ENCODE peak calls at places on chromosomes 2 and 18, in five cellular contexts. T is effector memory CD4-positive, alpha-beta T cell; G is brain microvascular endothelial cell; W is GM06990; Q is adipocyte. V is an unnamed sample.

GRCh38 chr18:43405097-43405496 is 127.8 kb upstream of the SYT4 start:
- DNase-seq in T (no peak), G (no peak), Q (no peak), W (no peak), V (peak; percentile 57)

GRCh38 chr2:60796573-60797509 is 40.8 kb downstream of the PAPOLG start:
- DNase-seq in T (no peak), W (no peak), G (no peak), Q (no peak), V (peak; percentile 21)

GRCh38 chr18:14784133-14784532 is 36.2 kb downstream of the ANKRD30B start:
- DNase-seq in T (no peak), G (no peak), W (no peak), Q (no peak), V (no peak)

GRCh38 chr18:55250729-55251128 is 291.5 kb upstream of the CCDC68 start:
- DNase-seq in Q (peak; percentile 64), G (peak; percentile 50), T (no peak), W (no peak), V (no peak)

GRCh38 chr2:17976871-17977746 is 98.6 kb downstream of the KCNS3 start:
- DNase-seq in T (no peak), W (no peak), G (peak; percentile 97), Q (peak; percentile 92), V (peak; percentile 61)

GRCh38 chr2:72917138-72917874 is at the start of gene EMX1:
- DNase-seq in G (no peak), Q (no peak), W (peak; percentile 73), T (peak; percentile 23), V (peak; percentile 45)

GRCh38 chr2:107932986-107933385 is 53.3 kb upstream of the SLC5A7 start:
- DNase-seq in Q (peak; percentile 77), G (no peak), T (no peak), W (no peak), V (peak; percentile 7)

GRCh38 chr2:175066411-175066810 is 61.2 kb upstream of the CHN1 start:
- DNase-seq in W (no peak), T (no peak), Q (no peak), G (no peak), V (no peak)

GRCh38 chr2:156023266-156023879 is 309.1 kb downstream of the NR4A2 start:
- DNase-seq in Q (no peak), G (no peak), T (no peak), W (no peak), V (no peak)

GRCh38 chr2:30541680-30542079 is 94.6 kb downstream of the LCLAT1 start:
- DNase-seq in W (no peak), G (no peak), T (no peak), Q (no peak), V (no peak)

GRCh38 chr2:186595219-186595618 is 5.4 kb downstream of the ITGAV start:
- DNase-seq in Q (peak; percentile 23), G (no peak), W (no peak), T (no peak), V (no peak)

GRCh38 chr18:45102863-45103262 is 422.2 kb downstream of the SETBP1 start:
- DNase-seq in W (peak; percentile 35), G (no peak), T (no peak), Q (no peak), V (no peak)

GRCh38 chr18:70671889-70672551 is 383.2 kb downstream of the SOCS6 start:
- DNase-seq in W (no peak), G (no peak), Q (no peak), T (peak; percentile 9), V (no peak)

GRCh38 chr2:19140463-19141208 is 217.8 kb downstream of the OSR1 start:
- DNase-seq in T (no peak), Q (peak; percentile 84), G (peak; percentile 88), W (no peak), V (peak; percentile 93)

GRCh38 chr2:172734711-172735645 is 667 bp upstream of the RAPGEF4 start:
- DNase-seq in W (no peak), Q (peak; percentile 9), T (no peak), G (no peak), V (peak; percentile 74)

GRCh38 chr2:135531231-135532197 is at the start of gene R3HDM1:
- DNase-seq in Q (peak; percentile 100), G (peak; percentile 100), W (peak; percentile 93), T (peak; percentile 92), V (peak; percentile 100)

GRCh38 chr2:27752551-27753237 is 18.8 kb upstream of the MRPL33 start:
- DNase-seq in Q (no peak), W (no peak), T (no peak), G (no peak), V (peak; percentile 57)

GRCh38 chr18:7467708-7468466 is 99.2 kb upstream of the PTPRM start:
- DNase-seq in W (no peak), Q (no peak), G (peak; percentile 23), T (no peak), V (peak; percentile 6)

GRCh38 chr2:108607706-108608301 is 73.5 kb downstream of the LIMS1 start:
- DNase-seq in Q (peak; percentile 66), W (no peak), T (peak; percentile 30), G (no peak), V (no peak)

GRCh38 chr2:39124770-39125075 is 3.9 kb upstream of the SOS1 start:
- DNase-seq in W (no peak), T (no peak), Q (no peak), G (no peak), V (no peak)

GRCh38 chr2:14551069-14551468 is 81.4 kb upstream of the LRATD1 start:
- DNase-seq in T (no peak), G (no peak), W (no peak), Q (no peak), V (no peak)

GRCh38 chr2:229715895-229716507 is 1.6 kb upstream of the DNER start:
- DNase-seq in W (no peak), G (no peak), Q (peak; percentile 11), T (no peak), V (peak; percentile 50)

GRCh38 chr2:230356084-230356483 is 29.1 kb downstream of the SP140L start:
- DNase-seq in W (no peak), Q (peak; percentile 84), T (no peak), G (no peak), V (no peak)

GRCh38 chr2:159086332-159086731 is 117.9 kb downstream of the TANC1 start:
- DNase-seq in W (no peak), T (no peak), Q (peak; percentile 46), G (no peak), V (no peak)

GRCh38 chr18:52605345-52605744 is 265.3 kb downstream of the DCC start:
- DNase-seq in W (no peak), G (no peak), T (no peak), Q (no peak), V (no peak)

GRCh38 chr2:242098034-242098433 is 228.5 kb downstream of the RTP5 start:
- DNase-seq in Q (no peak), T (no peak), W (no peak), G (no peak), V (no peak)

GRCh38 chr2:153152036-153152435 is 326.5 kb downstream of the RPRM start:
- DNase-seq in W (no peak), Q (no peak), T (no peak), G (no peak), V (no peak)

GRCh38 chr18:40810371-40810770 is 1144.7 kb upstream of the PIK3C3 start:
- DNase-seq in T (no peak), Q (peak; percentile 20), G (no peak), W (no peak), V (peak; percentile 80)

GRCh38 chr2:205474746-205475145 is 207.6 kb upstream of the NRP2 start:
- DNase-seq in G (peak; percentile 11), W (no peak), T (no peak), Q (peak; percentile 71), V (no peak)

GRCh38 chr2:177735318-177735803 is 337.2 kb downstream of the PDE11A start:
- DNase-seq in G (no peak), W (no peak), Q (no peak), T (no peak), V (no peak)

GRCh38 chr18:62790836-62791772 is 75.8 kb downstream of the PHLPP1 start:
- DNase-seq in Q (peak; percentile 48), W (no peak), T (no peak), G (peak; percentile 20), V (no peak)

GRCh38 chr2:196453613-196454047 is 185.9 kb upstream of the CCDC150 start:
- DNase-seq in W (no peak), T (no peak), Q (peak; percentile 64), G (peak; percentile 51), V (peak; percentile 57)

GRCh38 chr2:25756444-25757022 is 83.2 kb upstream of the DTNB start:
- DNase-seq in W (no peak), T (no peak), G (no peak), Q (no peak), V (peak; percentile 12)
- H3K36me3 ChIP-seq in W (peaks cover 3% of the 10 kb centered on the region), T (peaks cover 51% of the 10 kb centered on the region), G (peaks cover 22% of the 10 kb centered on the region), Q (peaks cover 58% of the 10 kb centered on the region), V (peaks cover 6% of the 10 kb centered on the region)

DNA sequence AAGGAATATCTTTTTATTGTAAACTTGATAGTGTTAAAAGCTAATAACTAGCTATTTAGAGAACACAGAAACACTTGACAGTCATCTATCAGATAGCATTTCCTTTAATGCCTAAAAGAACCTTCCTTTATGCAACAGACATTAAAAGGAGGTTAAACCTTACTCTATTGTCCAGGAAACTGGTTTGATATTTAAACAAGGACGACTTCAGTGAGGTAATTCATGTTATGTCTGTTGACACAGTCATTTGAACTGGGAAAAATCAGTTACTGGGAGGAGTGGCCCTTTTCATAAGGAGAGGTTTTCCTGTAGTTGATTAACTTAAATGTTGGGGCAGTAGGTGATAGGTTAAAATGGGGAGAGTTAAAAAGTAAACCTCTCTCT is 6.7 kb downstream of the TGIF1 start:
- DNase-seq in T (no peak), W (no peak), G (no peak), Q (no peak), V (peak; percentile 48)
- H3K36me3 ChIP-seq in T (peaks cover 15% of the 10 kb centered on the region), W (no peaks in the 10 kb centered on the region), G (peaks cover 24% of the 10 kb centered on the region), Q (peaks cover 53% of the 10 kb centered on the region), V (peaks cover 12% of the 10 kb centered on the region)

GRCh38 chr18:12359515-12359927 is 17.5 kb downstream of the AFG3L2 start:
- DNase-seq in W (no peak), Q (no peak), T (no peak), G (peak; percentile 42), V (peak; percentile 43)
- H3K36me3 ChIP-seq in W (peaks cover 17% of the 10 kb centered on the region), Q (peaks cover 96% of the 10 kb centered on the region), T (peaks cover 62% of the 10 kb centered on the region), G (peaks cover 43% of the 10 kb centered on the region), V (peaks cover 21% of the 10 kb centered on the region)

DNA sequence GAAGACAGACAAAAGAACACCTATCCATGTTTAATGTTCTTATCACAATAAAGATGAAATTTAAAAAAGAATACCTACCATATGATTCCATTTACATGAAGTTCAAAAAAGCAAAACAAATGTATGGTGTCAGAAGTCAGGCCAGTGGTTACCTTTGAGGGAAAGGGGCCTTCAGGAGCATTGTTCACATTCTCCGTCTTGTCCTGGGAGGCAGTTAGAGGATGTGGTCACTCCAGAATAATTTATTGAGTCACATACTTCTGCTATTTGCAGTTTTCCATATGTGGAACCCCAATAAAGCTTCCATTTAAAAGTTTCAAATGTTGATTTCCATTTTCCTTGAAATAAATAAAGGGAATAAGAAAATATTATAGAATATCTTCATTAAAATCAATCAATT is 41.6 kb upstream of the POU3F3 start:
- DNase-seq in G (peak; percentile 22), T (no peak), W (no peak), Q (no peak), V (no peak)
- H3K36me3 ChIP-seq in G (no peaks in the 10 kb centered on the region), T (no peaks in the 10 kb centered on the region), W (no peaks in the 10 kb centered on the region), Q (no peaks in the 10 kb centered on the region), V (no peaks in the 10 kb centered on the region)

GRCh38 chr2:237757616-237758015 is 41.0 kb upstream of the RBM44 start:
- DNase-seq in Q (no peak), G (no peak), W (no peak), T (no peak), V (no peak)
- H3K36me3 ChIP-seq in Q (peaks cover 81% of the 10 kb centered on the region), G (peaks cover 60% of the 10 kb centered on the region), W (peaks cover 35% of the 10 kb centered on the region), T (peaks cover 91% of the 10 kb centered on the region), V (peaks cover 31% of the 10 kb centered on the region)

V was measured in bronchial epithelial cell.